ENCODE peak calls at places on chromosomes 3 and 15, in four cellular contexts. U, D, O and Q are unnamed samples.

GRCh38 chr15:63166219-63166618 is 8.9 kb upstream of the RPS27L start:
- DNase-seq in U (no peak), D (no peak), O (no peak), Q (peak; percentile 24)

GRCh38 chr3:111714305-111714704 is 119.2 kb upstream of the ZBED2 start:
- DNase-seq in U (no peak), D (no peak), O (no peak), Q (no peak)

GRCh38 chr15:32775103-32775502 is 57.3 kb downstream of the GREM1 start:
- DNase-seq in U (no peak), D (no peak), O (no peak), Q (no peak)

GRCh38 chr15:90664650-90665287 is 52.4 kb upstream of the BLM start:
- DNase-seq in U (peak; percentile 71), D (no peak), O (peak; percentile 30), Q (peak; percentile 56)

GRCh38 chr3:147157629-147158028 is 248.7 kb downstream of the ZIC4 start:
- DNase-seq in U (no peak), D (no peak), O (no peak), Q (no peak)

GRCh38 chr3:153330891-153331290 is 168.9 kb downstream of the RAP2B start:
- DNase-seq in U (no peak), D (no peak), O (no peak), Q (no peak)

GRCh38 chr3:39100500-39100886 is 6.9 kb downstream of the GORASP1 start:
- DNase-seq in U (no peak), D (no peak), O (no peak), Q (no peak)

GRCh38 chr3:142046320-142047020 is 102.9 kb downstream of the TFDP2 start:
- DNase-seq in U (no peak), D (no peak), O (no peak), Q (peak; percentile 96)

GRCh38 chr3:151838574-151839312 is 24.8 kb downstream of the AADAC start:
- DNase-seq in U (peak; percentile 37), D (peak; percentile 2), O (peak; percentile 64), Q (peak; percentile 78)

GRCh38 chr3:159724627-159725026 is 264.0 kb upstream of the IL12A start:
- DNase-seq in U (no peak), D (no peak), O (no peak), Q (no peak)

GRCh38 chr15:36323607-36324006 is 255.8 kb upstream of the CDIN1 start:
- DNase-seq in U (no peak), D (no peak), O (no peak), Q (no peak)

GRCh38 chr3:66303556-66303955 is 82.8 kb downstream of the SLC25A26 start:
- DNase-seq in U (no peak), D (no peak), O (no peak), Q (no peak)

GRCh38 chr15:52102468-52102867 is 10.1 kb downstream of the BCL2L10 start:
- DNase-seq in U (no peak), D (no peak), O (no peak), Q (no peak)

GRCh38 chr3:120469440-120470415 is 18.9 kb upstream of the FSTL1 start:
- DNase-seq in U (peak; percentile 22), D (no peak), O (no peak), Q (no peak)

GRCh38 chr3:161339517-161340500 is 31.5 kb downstream of the SPTSSB start:
- DNase-seq in U (no peak), D (no peak), O (no peak), Q (no peak)

GRCh38 chr15:27826902-27827321 is 272.2 kb downstream of the OCA2 start:
- DNase-seq in U (no peak), D (no peak), O (no peak), Q (no peak)

GRCh38 chr3:72887723-72888545 is at the start of gene GXYLT2:
- DNase-seq in U (peak; percentile 77), D (peak; percentile 33), O (peak; percentile 70), Q (peak; percentile 31)

GRCh38 chr3:53161820-53162671 is 1.0 kb downstream of the PRKCD start:
- DNase-seq in U (peak; percentile 51), D (peak; percentile 65), O (peak; percentile 46), Q (peak; percentile 48)

GRCh38 chr3:53161345-53161819 is 373 bp downstream of the PRKCD start:
- DNase-seq in U (no peak), D (no peak), O (peak; percentile 25), Q (peak; percentile 52)

GRCh38 chr3:53160335-53160659 is 712 bp upstream of the PRKCD start:
- DNase-seq in U (no peak), D (no peak), O (no peak), Q (no peak)

GRCh38 chr3:53159415-53160135 is 1.4 kb upstream of the PRKCD start:
- DNase-seq in U (no peak), D (no peak), O (peak; percentile 42), Q (no peak)

GRCh38 chr3:53160660-53161344 is at the start of gene PRKCD:
- DNase-seq in U (peak; percentile 93), D (peak; percentile 95), O (peak; percentile 86), Q (peak; percentile 87)
- TF ChIP-seq POLR2A in U (no peak), D (peak; percentile 70), O (peak; percentile 48), Q (no peak)

DNA sequence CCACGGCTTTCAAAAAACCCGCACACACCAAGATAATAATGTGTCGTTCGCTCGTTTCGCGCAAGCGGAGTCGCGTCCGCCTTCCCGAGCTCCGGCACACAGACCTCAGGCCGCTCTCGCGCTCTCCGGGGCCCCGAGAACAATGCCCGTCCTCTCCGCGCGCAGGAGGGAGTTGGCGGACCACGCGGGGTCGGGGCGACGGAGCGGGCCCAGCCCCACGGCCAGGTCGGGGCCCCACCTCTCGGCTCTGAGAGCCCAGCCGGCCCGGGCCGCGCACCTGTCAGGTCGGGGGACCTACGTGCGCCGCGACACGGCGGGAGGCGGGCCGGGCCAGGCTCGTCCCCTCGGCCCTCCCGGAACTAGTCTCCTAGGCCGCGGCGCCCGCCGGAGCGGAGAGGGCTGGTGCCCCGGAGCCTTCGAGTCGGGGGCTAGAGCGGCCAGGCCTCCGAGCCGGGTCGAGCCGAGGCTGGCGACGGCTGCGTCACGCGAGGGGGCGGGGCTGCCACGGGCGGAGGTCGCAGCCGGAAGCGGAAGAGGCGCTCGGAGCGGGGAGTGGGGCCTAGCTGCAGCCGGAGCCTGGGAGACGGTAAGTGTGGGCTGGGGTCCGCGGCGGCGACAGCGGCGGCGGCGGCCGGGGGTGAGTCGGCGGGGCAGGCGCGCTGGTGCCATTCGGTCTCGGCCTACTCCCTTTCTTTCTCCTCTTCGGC is at the start of gene CLK3:
- DNase-seq in U (peak; percentile 97), D (peak; percentile 100), O (peak; percentile 96), Q (peak; percentile 96)
- TF ChIP-seq POLR2A in U (peak; percentile 29), D (peak; percentile 77), O (peak; percentile 85), Q (peak; percentile 76)

DNA sequence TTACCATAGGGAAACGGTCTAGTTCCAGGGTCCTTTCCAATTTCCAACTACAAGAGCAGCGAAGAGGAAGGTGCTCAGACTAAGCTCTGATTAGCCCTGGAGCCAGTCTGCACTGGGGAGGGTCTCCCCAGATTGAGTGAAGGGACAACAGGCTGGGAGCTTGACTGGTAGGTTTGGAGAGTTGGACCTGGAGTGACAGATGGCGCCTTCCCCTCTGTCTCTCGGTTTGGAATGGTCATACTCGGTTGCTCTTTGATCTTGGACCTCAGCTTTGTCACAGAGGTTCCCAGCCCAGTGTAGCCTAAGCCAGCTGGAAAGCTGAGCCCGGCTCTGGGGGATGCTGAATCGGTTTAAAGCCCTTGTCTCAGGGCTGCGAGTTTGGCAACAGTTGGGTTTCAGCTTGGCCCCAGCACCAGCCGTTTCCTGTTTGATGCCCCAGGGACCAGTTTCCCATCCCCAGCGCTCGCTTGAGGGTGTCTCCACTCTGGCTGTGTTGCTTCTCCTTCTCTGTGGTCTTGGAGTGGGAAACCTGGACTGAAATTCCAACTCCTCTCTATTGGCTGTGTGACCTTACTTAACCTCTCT is 53.1 kb upstream of the ULK4 start:
- DNase-seq in U (peak; percentile 61), D (no peak), O (peak; percentile 66), Q (peak; percentile 32)
- TF ChIP-seq POLR2A in U (no peak), D (no peak), O (no peak), Q (no peak)

DNA sequence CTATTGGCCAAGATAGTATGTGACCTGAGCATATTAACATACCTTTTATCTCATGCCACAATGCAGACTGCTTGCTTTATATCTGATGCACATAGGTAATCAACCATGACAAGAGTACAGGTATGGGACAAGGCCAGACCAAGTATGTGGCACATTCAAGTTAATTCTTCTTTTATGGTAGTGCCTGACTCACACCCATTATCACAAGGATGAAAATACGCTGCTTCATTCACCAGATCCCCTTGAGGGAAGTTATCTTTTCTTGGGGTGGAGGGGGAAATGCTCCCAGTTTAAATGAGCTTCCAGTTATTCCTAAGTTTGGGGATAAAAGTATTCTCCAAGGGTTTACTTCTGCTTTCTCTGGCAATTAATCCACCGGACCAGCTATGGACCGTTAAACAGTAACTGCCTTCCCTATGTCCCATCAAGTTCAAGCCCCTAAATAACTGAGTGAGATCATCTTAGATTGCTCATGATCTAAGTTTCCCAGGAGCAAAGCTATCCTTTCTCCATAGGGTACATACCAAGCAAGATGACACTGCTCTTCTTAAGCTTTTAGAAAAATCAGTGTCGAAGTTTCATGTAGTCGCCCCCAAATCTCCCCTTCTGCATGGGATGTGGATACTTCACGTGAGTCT is 1.9 kb downstream of the COL8A1 start:
- DNase-seq in U (no peak), D (no peak), O (no peak), Q (no peak)
- TF ChIP-seq POLR2A in U (no peak), D (no peak), O (no peak), Q (no peak)

GRCh38 chr15:31391687-31392671 is 65.3 kb downstream of the KLF13 start:
- DNase-seq in U (peak; percentile 91), D (peak; percentile 84), O (peak; percentile 88), Q (peak; percentile 96)
- TF ChIP-seq POLR2A in U (peak; percentile 18), D (no peak), O (peak; percentile 91), Q (peak; percentile 88)

GRCh38 chr15:81779181-81779580 is 266.6 kb downstream of the MEX3B start:
- DNase-seq in U (no peak), D (no peak), O (no peak), Q (no peak)

GRCh38 chr15:81776961-81777360 is 268.9 kb downstream of the MEX3B start:
- DNase-seq in U (no peak), D (no peak), O (no peak), Q (no peak)

GRCh38 chr15:81781316-81781868 is 264.4 kb downstream of the MEX3B start:
- DNase-seq in U (no peak), D (no peak), O (no peak), Q (no peak)

GRCh38 chr15:81774309-81774708 is 271.5 kb downstream of the MEX3B start:
- DNase-seq in U (no peak), D (no peak), O (no peak), Q (no peak)

GRCh38 chr15:81777546-81777945 is 268.3 kb downstream of the MEX3B start:
- DNase-seq in U (no peak), D (no peak), O (no peak), Q (no peak)
- TF ChIP-seq POLR2A in U (no peak), D (no peak), O (no peak), Q (no peak)

GRCh38 chr3:183253961-183254815 is 1.1 kb downstream of the B3GNT5 start:
- DNase-seq in U (peak; percentile 63), D (peak; percentile 13), O (peak; percentile 43), Q (peak; percentile 68)
- TF ChIP-seq POLR2A in U (no peak), D (no peak), O (no peak), Q (no peak)